ENCODE peak calls at places on chromosomes 11 and 22, in five cellular contexts. One of them, this sample, is unnamed.

GRCh38 chr11:35043933-35044332 is 95.0 kb upstream of the CD44 start:
- DNase-seq in hypothalamus: no peak
- DNase-seq in HuH-7: no peak
- DNase-seq in LoVo: no peak
- DNase-seq in T-helper 2 cell: no peak
- DNase-seq in this sample: peak

GRCh38 chr11:76159303-76159937 is 46.9 kb downstream of the WNT11 start:
- DNase-seq in hypothalamus: no peak
- DNase-seq in HuH-7: no peak
- DNase-seq in LoVo: no peak
- DNase-seq in T-helper 2 cell: no peak
- DNase-seq in this sample: no peak

GRCh38 chr11:10876168-10876567 is 18.3 kb upstream of the ZBED5 start:
- DNase-seq in hypothalamus: no peak
- DNase-seq in HuH-7: no peak
- DNase-seq in LoVo: no peak
- DNase-seq in T-helper 2 cell: no peak
- DNase-seq in this sample: no peak

GRCh38 chr11:114169321-114169749 is 109.8 kb downstream of the ZBTB16 start:
- DNase-seq in hypothalamus: no peak
- DNase-seq in HuH-7: no peak
- DNase-seq in LoVo: no peak
- DNase-seq in T-helper 2 cell: no peak
- DNase-seq in this sample: no peak

GRCh38 chr11:70381872-70382842 is 16.2 kb upstream of the CTTN start:
- DNase-seq in hypothalamus: no peak
- DNase-seq in HuH-7: peak
- DNase-seq in LoVo: no peak
- DNase-seq in T-helper 2 cell: no peak
- DNase-seq in this sample: no peak

GRCh38 chr11:6625832-6626420 is 6.7 kb upstream of the TPP1 start:
- DNase-seq in hypothalamus: no peak
- DNase-seq in HuH-7: no peak
- DNase-seq in LoVo: no peak
- DNase-seq in T-helper 2 cell: no peak
- DNase-seq in this sample: no peak

GRCh38 chr11:78384231-78384630 is 33.4 kb downstream of the GAB2 start:
- DNase-seq in hypothalamus: no peak
- DNase-seq in HuH-7: no peak
- DNase-seq in LoVo: no peak
- DNase-seq in T-helper 2 cell: no peak
- DNase-seq in this sample: no peak

GRCh38 chr11:8826145-8826786 is 84.7 kb upstream of the AKIP1 start:
- DNase-seq in hypothalamus: no peak
- DNase-seq in HuH-7: no peak
- DNase-seq in LoVo: no peak
- DNase-seq in T-helper 2 cell: no peak
- DNase-seq in this sample: no peak

GRCh38 chr22:35947794-35948425 is 80.7 kb downstream of the RBFOX2 start:
- DNase-seq in hypothalamus: no peak
- DNase-seq in HuH-7: no peak
- DNase-seq in LoVo: no peak
- DNase-seq in T-helper 2 cell: no peak
- DNase-seq in this sample: no peak

GRCh38 chr11:19567996-19568395 is 144.6 kb upstream of the NAV2 start:
- DNase-seq in hypothalamus: no peak
- DNase-seq in HuH-7: no peak
- DNase-seq in LoVo: no peak
- DNase-seq in T-helper 2 cell: no peak
- DNase-seq in this sample: no peak

GRCh38 chr11:117600261-117600783 is 196.7 kb downstream of the DSCAML1 start:
- DNase-seq in hypothalamus: peak
- DNase-seq in HuH-7: no peak
- DNase-seq in LoVo: no peak
- DNase-seq in T-helper 2 cell: no peak
- DNase-seq in this sample: peak

GRCh38 chr22:44532466-44533025 is 34.5 kb upstream of the RTL6 start:
- DNase-seq in hypothalamus: no peak
- DNase-seq in HuH-7: no peak
- DNase-seq in LoVo: no peak
- DNase-seq in T-helper 2 cell: no peak
- DNase-seq in this sample: no peak

GRCh38 chr11:70608568-70609314 is 210.4 kb downstream of the CTTN start:
- DNase-seq in hypothalamus: no peak
- DNase-seq in HuH-7: peak
- DNase-seq in LoVo: no peak
- DNase-seq in T-helper 2 cell: no peak
- DNase-seq in this sample: no peak

GRCh38 chr11:44822369-44822768 is 95.6 kb downstream of the TSPAN18 start:
- DNase-seq in hypothalamus: no peak
- DNase-seq in HuH-7: no peak
- DNase-seq in LoVo: no peak
- DNase-seq in T-helper 2 cell: no peak
- DNase-seq in this sample: no peak

GRCh38 chr11:20363149-20363499 is 390 bp upstream of the HTATIP2 start:
- DNase-seq in hypothalamus: no peak
- DNase-seq in HuH-7: no peak
- DNase-seq in LoVo: no peak
- DNase-seq in T-helper 2 cell: no peak
- DNase-seq in this sample: no peak

GRCh38 chr11:36431429-36432092 is 78.5 kb downstream of the TRAF6 start:
- DNase-seq in hypothalamus: no peak
- DNase-seq in HuH-7: no peak
- DNase-seq in LoVo: peak
- DNase-seq in T-helper 2 cell: no peak
- DNase-seq in this sample: peak

GRCh38 chr22:47285981-47286380 is 523.5 kb downstream of the TBC1D22A start:
- DNase-seq in hypothalamus: no peak
- DNase-seq in HuH-7: no peak
- DNase-seq in LoVo: no peak
- DNase-seq in T-helper 2 cell: no peak
- DNase-seq in this sample: no peak

GRCh38 chr11:43825217-43825816 is 55.3 kb upstream of the ALKBH3 start:
- DNase-seq in hypothalamus: no peak
- DNase-seq in HuH-7: peak
- DNase-seq in LoVo: no peak
- DNase-seq in T-helper 2 cell: no peak
- DNase-seq in this sample: no peak

GRCh38 chr11:13965337-13965736 is 2.8 kb downstream of the SPON1 start:
- DNase-seq in hypothalamus: no peak
- DNase-seq in HuH-7: peak
- DNase-seq in LoVo: peak
- DNase-seq in T-helper 2 cell: no peak
- DNase-seq in this sample: no peak

GRCh38 chr11:61303725-61304124 is 8.6 kb upstream of the VWCE start:
- DNase-seq in hypothalamus: no peak
- DNase-seq in HuH-7: no peak
- DNase-seq in LoVo: no peak
- DNase-seq in T-helper 2 cell: no peak
- DNase-seq in this sample: no peak

GRCh38 chr22:48517039-48518030 is 1310.3 kb downstream of the BRD1 start:
- DNase-seq in hypothalamus: peak
- DNase-seq in HuH-7: peak
- DNase-seq in LoVo: no peak
- DNase-seq in T-helper 2 cell: no peak
- DNase-seq in this sample: peak

GRCh38 chr11:126701555-126701897 is 299.0 kb downstream of the KIRREL3 start:
- DNase-seq in hypothalamus: no peak
- DNase-seq in HuH-7: no peak
- DNase-seq in LoVo: no peak
- DNase-seq in T-helper 2 cell: no peak
- DNase-seq in this sample: no peak

GRCh38 chr22:38830845-38831108 is 13.1 kb downstream of the NPTXR start:
- DNase-seq in hypothalamus: no peak
- DNase-seq in HuH-7: no peak
- DNase-seq in LoVo: no peak
- DNase-seq in T-helper 2 cell: no peak
- DNase-seq in this sample: no peak

GRCh38 chr11:111540114-111540920 is at the start of gene LAYN:
- DNase-seq in hypothalamus: peak
- DNase-seq in HuH-7: peak
- DNase-seq in LoVo: no peak
- DNase-seq in T-helper 2 cell: peak
- DNase-seq in this sample: no peak

GRCh38 chr11:121389651-121390050 is 62.5 kb upstream of the SORL1 start:
- DNase-seq in hypothalamus: peak
- DNase-seq in HuH-7: no peak
- DNase-seq in LoVo: no peak
- DNase-seq in T-helper 2 cell: no peak
- DNase-seq in this sample: peak

GRCh38 chr11:77287136-77287535 is 14.3 kb downstream of the GDPD4 start:
- DNase-seq in hypothalamus: no peak
- DNase-seq in HuH-7: no peak
- DNase-seq in LoVo: no peak
- DNase-seq in T-helper 2 cell: no peak
- DNase-seq in this sample: no peak

GRCh38 chr22:42937164-42937854 is 77.6 kb downstream of the PACSIN2 start:
- DNase-seq in hypothalamus: no peak
- DNase-seq in HuH-7: no peak
- DNase-seq in LoVo: peak
- DNase-seq in T-helper 2 cell: no peak
- DNase-seq in this sample: no peak